ENCODE peak calls at places on chromosomes 5 and 9, in six cellular contexts. One of them, this sample, is unnamed. For H3K27me3, the result is how much of the 10 kb centered on the place peaks cover.

GRCh38 chr5:157918811-157919742 is 60.1 kb upstream of the CLINT1 start:
- DNase-seq in IMR-90: no peak
- DNase-seq in H9: no peak
- DNase-seq in H1: no peak
- DNase-seq in mesendoderm: peak
- DNase-seq in mesenchymal stem cell: no peak
- DNase-seq in this sample: no peak

GRCh38 chr5:14295610-14296009 is 152.5 kb downstream of the TRIO start:
- DNase-seq in H9: no peak
- DNase-seq in H1: no peak
- DNase-seq in IMR-90: no peak
- DNase-seq in mesenchymal stem cell: no peak
- DNase-seq in mesendoderm: no peak
- DNase-seq in this sample: no peak

GRCh38 chr5:147735621-147736125 is 46.9 kb downstream of the JAKMIP2 start:
- DNase-seq in IMR-90: no peak
- DNase-seq in H1: no peak
- DNase-seq in mesendoderm: no peak
- DNase-seq in mesenchymal stem cell: no peak
- DNase-seq in H9: no peak
- DNase-seq in this sample: no peak

GRCh38 chr9:32631991-32632390 is 3.5 kb downstream of the TAF1L start:
- DNase-seq in mesendoderm: no peak
- DNase-seq in H1: no peak
- DNase-seq in mesenchymal stem cell: no peak
- DNase-seq in IMR-90: no peak
- DNase-seq in H9: no peak
- DNase-seq in this sample: no peak

GRCh38 chr5:151480859-151481258 is 33.5 kb downstream of the SLC36A1 start:
- DNase-seq in H9: no peak
- DNase-seq in mesendoderm: peak
- DNase-seq in IMR-90: peak
- DNase-seq in mesenchymal stem cell: peak
- DNase-seq in H1: no peak
- DNase-seq in this sample: no peak

GRCh38 chr9:35112257-35113020 is 3.2 kb downstream of the ATOSB start:
- DNase-seq in mesendoderm: no peak
- DNase-seq in IMR-90: peak
- DNase-seq in H1: no peak
- DNase-seq in H9: no peak
- DNase-seq in mesenchymal stem cell: peak
- DNase-seq in this sample: no peak

GRCh38 chr9:137670391-137671195 is 51.8 kb downstream of the EHMT1 start:
- DNase-seq in mesendoderm: peak
- DNase-seq in mesenchymal stem cell: no peak
- DNase-seq in IMR-90: no peak
- DNase-seq in H1: peak
- DNase-seq in H9: peak
- DNase-seq in this sample: peak

GRCh38 chr9:76876098-76876497 is 29.8 kb downstream of the PRUNE2 start:
- DNase-seq in H1: no peak
- DNase-seq in mesendoderm: no peak
- DNase-seq in mesenchymal stem cell: no peak
- DNase-seq in H9: no peak
- DNase-seq in IMR-90: peak
- DNase-seq in this sample: no peak

GRCh38 chr5:144467795-144468194 is 297.1 kb downstream of the KCTD16 start:
- DNase-seq in IMR-90: peak
- DNase-seq in mesendoderm: peak
- DNase-seq in H1: peak
- DNase-seq in H9: peak
- DNase-seq in mesenchymal stem cell: peak
- DNase-seq in this sample: peak

GRCh38 chr5:1795506-1795905 is 4.1 kb downstream of the MRPL36 start:
- DNase-seq in H9: no peak
- DNase-seq in mesenchymal stem cell: no peak
- DNase-seq in mesendoderm: no peak
- DNase-seq in H1: no peak
- DNase-seq in IMR-90: no peak
- DNase-seq in this sample: no peak

GRCh38 chr5:124060010-124060409 is 548.0 kb downstream of the CSNK1G3 start:
- DNase-seq in mesenchymal stem cell: no peak
- DNase-seq in H9: no peak
- DNase-seq in IMR-90: no peak
- DNase-seq in H1: no peak
- DNase-seq in mesendoderm: no peak
- DNase-seq in this sample: no peak

GRCh38 chr9:88605500-88606172 is 70.7 kb downstream of the NXNL2 start:
- DNase-seq in mesendoderm: no peak
- DNase-seq in IMR-90: peak
- DNase-seq in mesenchymal stem cell: peak
- DNase-seq in H1: no peak
- DNase-seq in H9: no peak
- DNase-seq in this sample: no peak

GRCh38 chr5:1555808-1556681 is 32.3 kb upstream of the LPCAT1 start:
- DNase-seq in IMR-90: no peak
- DNase-seq in H1: peak
- DNase-seq in H9: no peak
- DNase-seq in mesenchymal stem cell: no peak
- DNase-seq in mesendoderm: no peak
- DNase-seq in this sample: no peak

GRCh38 chr5:147578228-147579024 is 68.6 kb upstream of the DPYSL3 start:
- DNase-seq in H1: no peak
- DNase-seq in mesenchymal stem cell: peak
- DNase-seq in mesendoderm: peak
- DNase-seq in IMR-90: peak
- DNase-seq in H9: no peak
- DNase-seq in this sample: no peak

GRCh38 chr5:66655395-66656324 is 59.5 kb downstream of the MAST4 start:
- DNase-seq in H1: no peak
- DNase-seq in IMR-90: no peak
- DNase-seq in mesenchymal stem cell: no peak
- DNase-seq in H9: no peak
- DNase-seq in mesendoderm: peak
- DNase-seq in this sample: no peak

GRCh38 chr5:149452007-149452664 is 73.0 kb upstream of the IL17B start:
- DNase-seq in mesenchymal stem cell: peak
- DNase-seq in H9: peak
- DNase-seq in H1: no peak
- DNase-seq in IMR-90: peak
- DNase-seq in mesendoderm: peak
- DNase-seq in this sample: no peak

GRCh38 chr5:129377504-129377903 is 82.6 kb upstream of the ADAMTS19 start:
- DNase-seq in H1: no peak
- DNase-seq in IMR-90: no peak
- DNase-seq in mesendoderm: no peak
- DNase-seq in mesenchymal stem cell: no peak
- DNase-seq in H9: no peak
- DNase-seq in this sample: no peak

GRCh38 chr5:169758886-169759285 is 121.8 kb downstream of the DOCK2 start:
- DNase-seq in H1: no peak
- DNase-seq in mesendoderm: no peak
- DNase-seq in IMR-90: peak
- DNase-seq in H9: no peak
- DNase-seq in mesenchymal stem cell: no peak
- DNase-seq in this sample: no peak

GRCh38 chr5:19462019-19462418 is 526.0 kb downstream of the CDH18 start:
- DNase-seq in H1: no peak
- DNase-seq in mesenchymal stem cell: no peak
- DNase-seq in H9: no peak
- DNase-seq in mesendoderm: no peak
- DNase-seq in IMR-90: no peak
- DNase-seq in this sample: no peak

GRCh38 chr5:121628783-121629182 is 222.9 kb upstream of the FTMT start:
- DNase-seq in IMR-90: no peak
- DNase-seq in mesenchymal stem cell: peak
- DNase-seq in H9: no peak
- DNase-seq in H1: no peak
- DNase-seq in mesendoderm: no peak
- DNase-seq in this sample: no peak

GRCh38 chr5:125422342-125422741 is 675.9 kb upstream of the ZNF608 start:
- DNase-seq in H1: no peak
- DNase-seq in H9: no peak
- DNase-seq in mesendoderm: no peak
- DNase-seq in mesenchymal stem cell: no peak
- DNase-seq in IMR-90: no peak
- DNase-seq in this sample: no peak

GRCh38 chr9:120889606-120890396 is 12.8 kb upstream of the PHF19 start:
- DNase-seq in mesenchymal stem cell: no peak
- DNase-seq in IMR-90: no peak
- DNase-seq in H1: no peak
- DNase-seq in mesendoderm: no peak
- DNase-seq in H9: no peak
- DNase-seq in this sample: no peak

GRCh38 chr5:143182901-143183820 is 220.3 kb downstream of the NR3C1 start:
- DNase-seq in H9: no peak
- DNase-seq in mesenchymal stem cell: no peak
- DNase-seq in H1: no peak
- DNase-seq in mesendoderm: peak
- DNase-seq in IMR-90: peak
- DNase-seq in this sample: no peak

GRCh38 chr9:108156270-108156998 is 666.9 kb upstream of the KLF4 start:
- DNase-seq in mesenchymal stem cell: peak
- DNase-seq in IMR-90: no peak
- DNase-seq in H9: no peak
- DNase-seq in H1: no peak
- DNase-seq in mesendoderm: no peak
- DNase-seq in this sample: no peak

GRCh38 chr9:127580371-127580770 is 31.7 kb upstream of the STXBP1 start:
- DNase-seq in H9: no peak
- DNase-seq in mesenchymal stem cell: no peak
- DNase-seq in IMR-90: no peak
- DNase-seq in mesendoderm: no peak
- DNase-seq in H1: no peak
- DNase-seq in this sample: no peak

GRCh38 chr9:89576404-89576824 is 28.4 kb upstream of the GADD45G start:
- DNase-seq in H9: no peak
- DNase-seq in H1: no peak
- DNase-seq in mesendoderm: no peak
- DNase-seq in mesenchymal stem cell: peak
- DNase-seq in IMR-90: peak
- DNase-seq in this sample: no peak

GRCh38 chr5:112757468-112758208 is 20.0 kb downstream of the APC start:
- DNase-seq in mesendoderm: peak
- DNase-seq in IMR-90: peak
- DNase-seq in H9: no peak
- DNase-seq in mesenchymal stem cell: peak
- DNase-seq in H1: no peak
- DNase-seq in this sample: peak

GRCh38 chr9:120928015-120928719 is 1.6 kb upstream of the TRAF1 start:
- DNase-seq in mesenchymal stem cell: peak
- DNase-seq in mesendoderm: no peak
- DNase-seq in H9: peak
- DNase-seq in H1: peak
- DNase-seq in IMR-90: no peak
- DNase-seq in this sample: no peak

GRCh38 chr5:124859027-124859426 is 112.6 kb upstream of the ZNF608 start:
- DNase-seq in H1: no peak
- DNase-seq in mesenchymal stem cell: no peak
- DNase-seq in mesendoderm: no peak
- DNase-seq in H9: no peak
- DNase-seq in IMR-90: no peak
- DNase-seq in this sample: no peak

GRCh38 chr9:28073278-28073677 is 500.0 kb upstream of the C9orf72 start:
- DNase-seq in H1: peak
- DNase-seq in mesenchymal stem cell: peak
- DNase-seq in mesendoderm: peak
- DNase-seq in H9: no peak
- DNase-seq in IMR-90: peak
- DNase-seq in this sample: peak

GRCh38 chr9:5767968-5768932 is 64.7 kb downstream of the ERMP1 start:
- DNase-seq in H9: no peak
- DNase-seq in mesendoderm: peak
- DNase-seq in mesenchymal stem cell: no peak
- DNase-seq in IMR-90: no peak
- DNase-seq in H1: no peak
- DNase-seq in this sample: no peak

GRCh38 chr9:107397076-107398049 is 92.2 kb downstream of the KLF4 start:
- DNase-seq in H9: no peak
- DNase-seq in mesenchymal stem cell: no peak
- DNase-seq in mesendoderm: no peak
- DNase-seq in IMR-90: peak
- DNase-seq in H1: no peak
- DNase-seq in this sample: no peak

GRCh38 chr5:127608077-127608660 is 40.7 kb upstream of the CTXN3 start:
- DNase-seq in mesendoderm: no peak
- DNase-seq in mesenchymal stem cell: no peak
- DNase-seq in H1: no peak
- DNase-seq in H9: no peak
- DNase-seq in IMR-90: no peak
- DNase-seq in this sample: no peak

GRCh38 chr9:137085918-137086530 is 761 bp upstream of the MAN1B1 start:
- DNase-seq in mesenchymal stem cell: peak
- DNase-seq in H1: no peak
- DNase-seq in mesendoderm: no peak
- DNase-seq in IMR-90: no peak
- DNase-seq in H9: no peak
- DNase-seq in this sample: no peak

GRCh38 chr9:72444436-72444835 is 77.0 kb upstream of the TMC1 start:
- DNase-seq in H9: no peak
- DNase-seq in mesenchymal stem cell: peak
- DNase-seq in IMR-90: no peak
- DNase-seq in H1: no peak
- DNase-seq in mesendoderm: no peak
- DNase-seq in this sample: no peak

GRCh38 chr9:134666208-134666607 is 24.6 kb downstream of the COL5A1 start:
- DNase-seq in H1: no peak
- DNase-seq in H9: no peak
- DNase-seq in mesenchymal stem cell: no peak
- DNase-seq in mesendoderm: no peak
- DNase-seq in IMR-90: no peak
- DNase-seq in this sample: no peak
- H4K8ac ChIP-seq in H1: no peak
- H4K8ac ChIP-seq in H9: no peak
- H4K8ac ChIP-seq in mesenchymal stem cell: no peak
- H4K8ac ChIP-seq in mesendoderm: no peak
- H4K8ac ChIP-seq in IMR-90: no peak
- H4K8ac ChIP-seq in this sample: no peak

GRCh38 chr5:176754376-176754942 is 55.9 kb upstream of the UNC5A start:
- DNase-seq in H1: no peak
- DNase-seq in IMR-90: no peak
- DNase-seq in H9: no peak
- DNase-seq in mesenchymal stem cell: no peak
- DNase-seq in mesendoderm: no peak
- DNase-seq in this sample: no peak
- H3K27me3 ChIP-seq in H1: under half
- H3K27me3 ChIP-seq in IMR-90: under half
- H3K27me3 ChIP-seq in H9: under half
- H3K27me3 ChIP-seq in mesenchymal stem cell: half or more
- H3K27me3 ChIP-seq in mesendoderm: under half
- H3K27me3 ChIP-seq in this sample: under half

GRCh38 chr5:172902497-172903472 is 56.4 kb upstream of the RPL26L1 start:
- DNase-seq in mesenchymal stem cell: peak
- DNase-seq in H9: peak
- DNase-seq in H1: peak
- DNase-seq in mesendoderm: peak
- DNase-seq in IMR-90: peak
- DNase-seq in this sample: peak
- H3K18ac ChIP-seq in mesenchymal stem cell: peak
- H3K18ac ChIP-seq in H9: no peak
- H3K18ac ChIP-seq in H1: no peak
- H3K18ac ChIP-seq in mesendoderm: no peak
- H3K18ac ChIP-seq in IMR-90: peak
- H3K18ac ChIP-seq in this sample: no peak

GRCh38 chr9:75754090-75754489 is 136.4 kb upstream of the PCSK5 start:
- DNase-seq in H1: no peak
- DNase-seq in mesenchymal stem cell: no peak
- DNase-seq in IMR-90: no peak
- DNase-seq in H9: no peak
- DNase-seq in mesendoderm: no peak
- DNase-seq in this sample: no peak
- H4K8ac ChIP-seq in H1: no peak
- H4K8ac ChIP-seq in mesenchymal stem cell: no peak
- H4K8ac ChIP-seq in IMR-90: no peak
- H4K8ac ChIP-seq in H9: no peak
- H4K8ac ChIP-seq in mesendoderm: no peak
- H4K8ac ChIP-seq in this sample: no peak

This sample was measured in neuronal stem cell.